ENCODE peak calls at places on chromosomes 4 and X, in eight cellular contexts. W, C, X, Q, A, Z, M and P are unnamed samples. For H3K9me3, the result is how much of the 10 kb centered on the place peaks cover.

GRCh38 chr4:51943221-51943620 is 76.9 kb downstream of the LRRC66 start:
- DNase-seq in W (no peak), C (no peak), X (no peak), Q (peak), A (no peak), Z (no peak), M (no peak), P (no peak)

GRCh38 chr4:96295143-96295763 is 455.4 kb downstream of the PDHA2 start:
- DNase-seq in W (no peak), C (no peak), X (no peak), Q (no peak), A (no peak), Z (no peak), M (no peak), P (no peak)

GRCh38 chr4:107709916-107710315 is 10.1 kb downstream of the PAPSS1 start:
- DNase-seq in W (no peak), C (no peak), X (no peak), Q (no peak), A (no peak), Z (no peak), M (no peak), P (no peak)

GRCh38 chr4:79852305-79852730 is 220.7 kb downstream of the ANTXR2 start:
- DNase-seq in W (no peak), C (no peak), X (no peak), Q (no peak), A (no peak), Z (peak), M (no peak), P (peak)

GRCh38 chr4:71251266-71251665 is 87.6 kb upstream of the SLC4A4 start:
- DNase-seq in W (no peak), C (no peak), X (no peak), Q (no peak), A (no peak), Z (no peak), M (no peak), P (no peak)

GRCh38 chr4:165493359-165493758 is 114.6 kb downstream of the CPE start:
- DNase-seq in W (no peak), C (peak), X (peak), Q (peak), A (peak), Z (peak), M (peak), P (peak)

GRCh38 chr4:47538516-47538915 is 53.4 kb downstream of the ATP10D start:
- DNase-seq in W (no peak), C (no peak), X (no peak), Q (no peak), A (no peak), Z (no peak), M (no peak), P (no peak)

GRCh38 chr4:175453456-175453855 is 358.6 kb downstream of the GPM6A start:
- DNase-seq in W (no peak), C (no peak), X (no peak), Q (no peak), A (no peak), Z (no peak), M (no peak), P (no peak)

GRCh38 chrX:150200820-150201287 is 162.3 kb upstream of the MAMLD1 start:
- DNase-seq in W (peak), C (no peak), X (no peak), Q (peak), A (no peak), Z (no peak), M (no peak), P (peak)

GRCh38 chr4:89301003-89301402 is 6.6 kb downstream of the GPRIN3 start:
- DNase-seq in W (no peak), C (no peak), X (no peak), Q (no peak), A (no peak), Z (no peak), M (no peak), P (no peak)

GRCh38 chr4:26058537-26058936 is 144.5 kb downstream of the SMIM20 start:
- DNase-seq in W (no peak), C (no peak), X (no peak), Q (no peak), A (no peak), Z (no peak), M (no peak), P (no peak)

GRCh38 chrX:108537005-108537404 is 97.4 kb downstream of the COL4A5 start:
- DNase-seq in W (no peak), C (peak), X (no peak), Q (peak), A (peak), Z (peak), M (no peak), P (no peak)

GRCh38 chr4:151865327-151865726 is 104.5 kb upstream of the GATB start:
- DNase-seq in W (peak), C (no peak), X (no peak), Q (no peak), A (no peak), Z (peak), M (no peak), P (peak)

GRCh38 chr4:38837849-38838248 is 18.8 kb downstream of the TLR6 start:
- DNase-seq in W (no peak), C (no peak), X (no peak), Q (no peak), A (no peak), Z (no peak), M (no peak), P (no peak)

GRCh38 chr4:184153781-184154542 is 63.7 kb downstream of the ENPP6 start:
- DNase-seq in W (no peak), C (no peak), X (no peak), Q (no peak), A (no peak), Z (no peak), M (no peak), P (no peak)

GRCh38 chr4:152224872-152225420 is 310.9 kb downstream of the FBXW7 start:
- DNase-seq in W (no peak), C (no peak), X (no peak), Q (no peak), A (no peak), Z (no peak), M (no peak), P (no peak)

GRCh38 chr4:76830612-76831474 is 67.1 kb downstream of the SOWAHB start:
- DNase-seq in W (peak), C (peak), X (no peak), Q (peak), A (peak), Z (peak), M (no peak), P (no peak)

GRCh38 chrX:120036704-120037103 is 40.8 kb downstream of the RHOXF2B start:
- DNase-seq in W (no peak), C (no peak), X (no peak), Q (no peak), A (no peak), Z (no peak), M (no peak), P (no peak)

GRCh38 chr4:27098034-27098433 is 237.4 kb downstream of the STIM2 start:
- DNase-seq in W (no peak), C (no peak), X (no peak), Q (no peak), A (no peak), Z (no peak), M (no peak), P (no peak)

GRCh38 chrX:121221321-121221977 is 174.0 kb downstream of the GLUD2 start:
- DNase-seq in W (no peak), C (no peak), X (no peak), Q (no peak), A (no peak), Z (no peak), M (no peak), P (no peak)

GRCh38 chr4:7104366-7105031 is 36.6 kb upstream of the GRPEL1 start:
- DNase-seq in W (peak), C (no peak), X (no peak), Q (no peak), A (no peak), Z (no peak), M (no peak), P (peak)

GRCh38 chr4:141711211-141711610 is 74.8 kb downstream of the IL15 start:
- DNase-seq in W (no peak), C (no peak), X (no peak), Q (no peak), A (peak), Z (no peak), M (no peak), P (no peak)

GRCh38 chr4:150217804-150218203 is 139.6 kb downstream of the DCLK2 start:
- DNase-seq in W (no peak), C (no peak), X (no peak), Q (no peak), A (no peak), Z (no peak), M (no peak), P (no peak)

GRCh38 chrX:45668686-45669443 is 468.2 kb upstream of the DIPK2B start:
- DNase-seq in W (no peak), C (no peak), X (no peak), Q (peak), A (no peak), Z (no peak), M (no peak), P (no peak)

GRCh38 chr4:111475001-111475400 is 670.3 kb upstream of the FAM241A start:
- DNase-seq in W (no peak), C (peak), X (no peak), Q (peak), A (peak), Z (peak), M (no peak), P (no peak)

GRCh38 chr4:173074501-173074946 is 94.1 kb upstream of the GALNT7 start:
- DNase-seq in W (no peak), C (peak), X (no peak), Q (no peak), A (no peak), Z (no peak), M (no peak), P (no peak)

GRCh38 chr4:46506876-46507275 is 116.9 kb upstream of the GABRA2 start:
- DNase-seq in W (no peak), C (no peak), X (no peak), Q (no peak), A (no peak), Z (no peak), M (no peak), P (no peak)

GRCh38 chr4:142984871-142985585 is 138.9 kb upstream of the INPP4B start:
- DNase-seq in W (no peak), C (no peak), X (no peak), Q (peak), A (peak), Z (peak), M (no peak), P (no peak)

GRCh38 chrX:17812763-17813162 is 48.3 kb downstream of the RAI2 start:
- DNase-seq in W (no peak), C (no peak), X (no peak), Q (no peak), A (peak), Z (no peak), M (no peak), P (no peak)

GRCh38 chrX:19776753-19777152 is 110.6 kb downstream of the SH3KBP1 start:
- DNase-seq in W (no peak), C (no peak), X (peak), Q (no peak), A (no peak), Z (no peak), M (no peak), P (no peak)

GRCh38 chr4:27017623-27018022 is 157.0 kb downstream of the STIM2 start:
- DNase-seq in W (no peak), C (no peak), X (no peak), Q (no peak), A (no peak), Z (no peak), M (no peak), P (no peak)

GRCh38 chrX:10519278-10519677 is 101.1 kb downstream of the MID1 start:
- DNase-seq in W (no peak), C (no peak), X (no peak), Q (no peak), A (no peak), Z (no peak), M (no peak), P (no peak)

GRCh38 chrX:47093248-47093647 is 15.0 kb downstream of the RGN start:
- DNase-seq in W (no peak), C (no peak), X (no peak), Q (no peak), A (peak), Z (no peak), M (no peak), P (no peak)

GRCh38 chr4:118281611-118282442 is 71.0 kb downstream of the PRSS12 start:
- DNase-seq in W (no peak), C (no peak), X (no peak), Q (peak), A (peak), Z (no peak), M (no peak), P (peak)

GRCh38 chr4:113584407-113585150 is 177.0 kb downstream of the CAMK2D start:
- DNase-seq in W (no peak), C (no peak), X (no peak), Q (no peak), A (peak), Z (no peak), M (no peak), P (peak)

GRCh38 chr4:83498187-83498586 is 13.3 kb upstream of the ABRAXAS1 start:
- DNase-seq in W (no peak), C (no peak), X (no peak), Q (no peak), A (no peak), Z (no peak), M (no peak), P (no peak)

GRCh38 chr4:5526070-5526831 is 182.1 kb downstream of the EVC2 start:
- DNase-seq in W (no peak), C (no peak), X (no peak), Q (no peak), A (no peak), Z (no peak), M (no peak), P (no peak)

GRCh38 chr4:128061566-128062536 is 739 bp downstream of the LARP1B start:
- DNase-seq in W (peak), C (peak), X (peak), Q (peak), A (peak), Z (peak), M (peak), P (peak)

GRCh38 chr4:150219841-150220240 is 141.6 kb downstream of the DCLK2 start:
- DNase-seq in W (no peak), C (no peak), X (no peak), Q (no peak), A (no peak), Z (no peak), M (no peak), P (no peak)

GRCh38 chrX:48736878-48737212 is 24.7 kb upstream of the GLOD5 start:
- DNase-seq in W (no peak), C (no peak), X (no peak), Q (no peak), A (no peak), Z (no peak), M (no peak), P (no peak)
- H3K4me3 ChIP-seq in W (no peak), C (no peak), X (peak), Q (peak), A (peak), Z (no peak), M (peak), P (peak)

DNA sequence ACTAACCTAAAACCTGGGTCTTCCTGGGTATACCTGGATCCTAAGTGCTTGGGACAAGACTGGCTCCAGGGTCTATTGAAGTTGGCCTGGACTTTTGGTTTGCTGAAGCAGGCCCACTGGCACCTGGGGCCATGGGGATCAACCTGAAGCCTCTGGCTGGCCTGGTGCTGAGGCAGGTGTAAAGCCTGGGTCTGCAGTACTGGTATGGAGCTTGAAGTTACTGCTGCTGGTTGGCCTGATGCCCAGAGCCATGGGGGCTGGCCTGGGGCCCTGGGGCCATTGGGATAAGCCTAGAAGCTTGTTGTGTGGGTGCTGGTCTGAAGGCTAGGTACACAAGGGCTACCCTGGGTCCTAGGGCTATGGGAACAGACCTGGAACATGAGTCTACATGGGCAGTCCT is 743.2 kb upstream of the GRIA3 start:
- DNase-seq in W (no peak), C (no peak), X (no peak), Q (no peak), A (no peak), Z (no peak), M (no peak), P (no peak)
- H3K9me3 ChIP-seq in W (under half), C (under half), X (under half), Q (under half), A (under half), Z (under half), M (under half), P (under half)

DNA sequence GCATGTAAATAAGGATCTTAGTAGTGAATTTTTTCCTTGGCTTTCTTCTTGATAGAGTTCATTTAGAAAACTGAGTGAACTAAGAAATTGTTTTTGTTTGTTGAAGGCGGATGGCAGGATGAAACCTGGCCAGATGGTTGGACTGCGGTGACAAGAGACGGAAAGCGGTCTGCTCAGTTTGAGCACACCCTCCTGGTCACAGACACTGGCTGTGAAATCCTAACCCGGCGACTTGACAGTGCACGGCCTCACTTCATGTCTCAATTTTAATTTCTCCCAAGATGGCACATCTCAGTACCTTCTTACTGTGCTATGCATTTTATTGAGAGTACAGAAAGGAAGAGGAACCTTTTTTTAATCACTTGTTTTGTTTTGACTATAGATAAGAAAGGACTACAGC is 27.5 kb downstream of the ADH5 start:
- DNase-seq in W (no peak), C (no peak), X (no peak), Q (no peak), A (no peak), Z (no peak), M (no peak), P (no peak)
- H3K27ac ChIP-seq in W (peak), C (no peak), X (no peak), Q (peak), A (peak), Z (no peak), M (no peak), P (peak)

DNA sequence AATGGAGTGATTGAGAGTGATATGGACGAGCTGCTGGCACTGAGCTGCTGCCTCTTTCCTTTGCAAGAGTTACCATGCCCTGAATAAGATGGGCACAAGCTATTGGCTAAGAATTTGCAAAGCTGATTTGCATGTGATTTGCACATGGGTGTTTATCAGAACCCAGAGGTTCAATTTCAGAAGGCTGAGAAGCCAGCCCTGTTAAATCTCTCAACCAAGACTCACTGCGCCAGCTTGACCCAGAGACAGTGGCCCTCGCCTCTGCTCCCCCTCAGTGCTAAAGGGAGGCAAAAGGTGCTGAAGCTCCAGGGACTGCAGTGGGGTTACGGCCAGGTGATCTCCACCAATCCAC is 701 bp downstream of the ARHGAP4 start:
- DNase-seq in W (no peak), C (no peak), X (no peak), Q (no peak), A (no peak), Z (no peak), M (no peak), P (no peak)
- H3K4me3 ChIP-seq in W (no peak), C (no peak), X (peak), Q (no peak), A (no peak), Z (peak), M (peak), P (peak)

GRCh38 chr4:56084849-56085248 is 136.1 kb downstream of the CEP135 start:
- DNase-seq in W (no peak), C (no peak), X (no peak), Q (no peak), A (no peak), Z (no peak), M (no peak), P (no peak)

GRCh38 chr4:56080384-56080783 is 131.6 kb downstream of the CEP135 start:
- DNase-seq in W (no peak), C (no peak), X (no peak), Q (no peak), A (no peak), Z (peak), M (no peak), P (no peak)

GRCh38 chr4:56086561-56086960 is 137.8 kb downstream of the CEP135 start:
- DNase-seq in W (no peak), C (no peak), X (no peak), Q (no peak), A (no peak), Z (no peak), M (no peak), P (no peak)

GRCh38 chr4:56086073-56086521 is 137.4 kb downstream of the CEP135 start:
- DNase-seq in W (no peak), C (no peak), X (no peak), Q (no peak), A (peak), Z (no peak), M (no peak), P (no peak)

DNA sequence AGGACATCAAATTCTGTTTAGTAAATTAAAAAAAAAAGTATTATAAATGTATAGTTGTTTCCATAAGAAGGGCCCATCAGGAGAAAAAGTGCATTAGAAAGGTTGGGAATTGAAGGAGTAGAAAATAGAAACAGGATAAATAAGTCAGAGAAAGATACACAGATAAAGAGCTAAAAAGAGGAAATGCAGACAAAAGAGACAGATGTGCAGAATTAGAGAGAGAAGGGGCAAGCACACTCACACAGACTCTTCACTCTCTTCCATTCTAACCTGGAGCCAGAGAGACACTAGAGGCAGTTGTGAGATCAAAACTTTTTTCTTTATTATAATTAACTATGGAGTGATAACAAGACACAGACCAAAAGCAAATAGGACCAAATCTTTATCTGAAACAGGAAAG is 134.1 kb downstream of the CEP135 start:
- DNase-seq in W (no peak), C (no peak), X (no peak), Q (no peak), A (no peak), Z (no peak), M (no peak), P (no peak)
- H3K9me3 ChIP-seq in W (under half), C (under half), X (under half), Q (under half), A (under half), Z (under half), M (under half), P (under half)

DNA sequence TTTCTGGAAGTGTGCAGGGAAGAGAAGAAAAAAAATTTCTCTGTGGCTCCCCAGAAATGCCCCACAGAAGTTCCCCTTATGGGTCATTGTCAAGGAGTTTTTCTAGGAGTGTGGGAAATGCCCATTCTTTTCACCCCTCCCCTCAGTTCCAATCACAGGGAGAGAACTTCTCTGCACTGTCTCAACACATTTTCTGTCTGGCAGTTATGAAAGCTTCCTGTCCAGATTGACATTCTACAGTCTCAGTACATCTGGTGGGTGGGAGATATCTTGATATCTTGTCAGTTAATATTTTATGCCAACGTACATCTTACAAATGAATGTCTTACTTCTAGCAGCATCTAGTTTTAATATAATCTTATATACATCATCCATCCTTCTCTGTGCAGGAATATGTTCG is 566.8 kb upstream of the AADAT start:
- DNase-seq in W (no peak), C (no peak), X (no peak), Q (no peak), A (no peak), Z (no peak), M (no peak), P (no peak)
- H3K27ac ChIP-seq in W (no peak), C (no peak), X (no peak), Q (no peak), A (no peak), Z (no peak), M (no peak), P (no peak)

GRCh38 chr4:53734182-53734581 is 142.9 kb upstream of the LNX1 start:
- DNase-seq in W (no peak), C (no peak), X (no peak), Q (no peak), A (no peak), Z (no peak), M (no peak), P (no peak)
- H3K4me3 ChIP-seq in W (no peak), C (no peak), X (no peak), Q (no peak), A (no peak), Z (no peak), M (no peak), P (no peak)

GRCh38 chr4:338759-339097 is 1.1 kb downstream of the ZNF141 start:
- DNase-seq in W (no peak), C (no peak), X (no peak), Q (no peak), A (peak), Z (no peak), M (no peak), P (no peak)
- H3K9me3 ChIP-seq in W (under half), C (half or more), X (under half), Q (under half), A (under half), Z (under half), M (under half), P (under half)

GRCh38 chr4:101175896-101176676 is 171.2 kb downstream of the PPP3CA start:
- DNase-seq in W (no peak), C (no peak), X (no peak), Q (no peak), A (peak), Z (peak), M (no peak), P (no peak)
- H3K27ac ChIP-seq in W (no peak), C (no peak), X (no peak), Q (no peak), A (no peak), Z (peak), M (no peak), P (peak)